ENCODE peak calls at places on chromosome 13, in ten cellular contexts. One of them, this sample, is unnamed.

GRCh38 chr13:114074671-114075315 is 57.6 kb downstream of the RASA3 start:
- DNase-seq in activated naive CD8-positive, alpha-beta T cell treated with anti-CD3 and anti-CD28 coated beads, Interleukin-2, amount 50 U/mL, for 24 hours: no peak
- DNase-seq in left kidney: no peak
- DNase-seq in AG08395: no peak
- DNase-seq in sciatic nerve: peak
- DNase-seq in fibroblast of lung: no peak
- DNase-seq in Right ventricle myocardium superior: peak
- DNase-seq in NCI-H1092 treated with DMSO at 0.1 percent for 48 hours: no peak
- DNase-seq in activated B cell treated with CpG ODN at 0.5 μM for 24 hours: no peak
- DNase-seq in amygdala: no peak
- DNase-seq in this sample: no peak

GRCh38 chr13:41241626-41242025 is 21.8 kb downstream of the MTRF1 start:
- DNase-seq in activated naive CD8-positive, alpha-beta T cell treated with anti-CD3 and anti-CD28 coated beads, Interleukin-2, amount 50 U/mL, for 24 hours: no peak
- DNase-seq in sciatic nerve: no peak
- DNase-seq in AG08395: no peak
- DNase-seq in left kidney: no peak
- DNase-seq in NCI-H1092 treated with DMSO at 0.1 percent for 48 hours: no peak
- DNase-seq in activated B cell treated with CpG ODN at 0.5 μM for 24 hours: no peak
- DNase-seq in amygdala: no peak
- DNase-seq in fibroblast of lung: no peak
- DNase-seq in Right ventricle myocardium superior: no peak
- DNase-seq in this sample: no peak

GRCh38 chr13:113801289-113801961 is 42.4 kb downstream of the TMEM255B start:
- DNase-seq in sciatic nerve: peak
- DNase-seq in activated naive CD8-positive, alpha-beta T cell treated with anti-CD3 and anti-CD28 coated beads, Interleukin-2, amount 50 U/mL, for 24 hours: no peak
- DNase-seq in activated B cell treated with CpG ODN at 0.5 μM for 24 hours: no peak
- DNase-seq in amygdala: no peak
- DNase-seq in AG08395: no peak
- DNase-seq in Right ventricle myocardium superior: no peak
- DNase-seq in fibroblast of lung: no peak
- DNase-seq in left kidney: no peak
- DNase-seq in NCI-H1092 treated with DMSO at 0.1 percent for 48 hours: no peak
- DNase-seq in this sample: no peak

GRCh38 chr13:114068723-114069322 is 63.6 kb downstream of the RASA3 start:
- DNase-seq in activated naive CD8-positive, alpha-beta T cell treated with anti-CD3 and anti-CD28 coated beads, Interleukin-2, amount 50 U/mL, for 24 hours: no peak
- DNase-seq in Right ventricle myocardium superior: peak
- DNase-seq in amygdala: no peak
- DNase-seq in activated B cell treated with CpG ODN at 0.5 μM for 24 hours: no peak
- DNase-seq in AG08395: peak
- DNase-seq in left kidney: peak
- DNase-seq in NCI-H1092 treated with DMSO at 0.1 percent for 48 hours: no peak
- DNase-seq in sciatic nerve: peak
- DNase-seq in fibroblast of lung: peak
- DNase-seq in this sample: no peak

GRCh38 chr13:37207646-37208045 is 102.2 kb upstream of the CSNK1A1L start:
- DNase-seq in sciatic nerve: no peak
- DNase-seq in AG08395: no peak
- DNase-seq in Right ventricle myocardium superior: no peak
- DNase-seq in activated B cell treated with CpG ODN at 0.5 μM for 24 hours: no peak
- DNase-seq in activated naive CD8-positive, alpha-beta T cell treated with anti-CD3 and anti-CD28 coated beads, Interleukin-2, amount 50 U/mL, for 24 hours: no peak
- DNase-seq in NCI-H1092 treated with DMSO at 0.1 percent for 48 hours: no peak
- DNase-seq in left kidney: no peak
- DNase-seq in fibroblast of lung: no peak
- DNase-seq in amygdala: no peak
- DNase-seq in this sample: no peak

GRCh38 chr13:41427700-41428099 is 29.6 kb upstream of the RGCC start:
- DNase-seq in left kidney: no peak
- DNase-seq in activated B cell treated with CpG ODN at 0.5 μM for 24 hours: no peak
- DNase-seq in sciatic nerve: no peak
- DNase-seq in amygdala: no peak
- DNase-seq in AG08395: no peak
- DNase-seq in activated naive CD8-positive, alpha-beta T cell treated with anti-CD3 and anti-CD28 coated beads, Interleukin-2, amount 50 U/mL, for 24 hours: no peak
- DNase-seq in fibroblast of lung: no peak
- DNase-seq in NCI-H1092 treated with DMSO at 0.1 percent for 48 hours: no peak
- DNase-seq in Right ventricle myocardium superior: no peak
- DNase-seq in this sample: no peak

GRCh38 chr13:31970237-31970930 is 61.2 kb upstream of the FRY start:
- DNase-seq in amygdala: no peak
- DNase-seq in activated naive CD8-positive, alpha-beta T cell treated with anti-CD3 and anti-CD28 coated beads, Interleukin-2, amount 50 U/mL, for 24 hours: no peak
- DNase-seq in sciatic nerve: no peak
- DNase-seq in activated B cell treated with CpG ODN at 0.5 μM for 24 hours: no peak
- DNase-seq in fibroblast of lung: peak
- DNase-seq in left kidney: no peak
- DNase-seq in NCI-H1092 treated with DMSO at 0.1 percent for 48 hours: no peak
- DNase-seq in Right ventricle myocardium superior: no peak
- DNase-seq in AG08395: peak
- DNase-seq in this sample: peak

GRCh38 chr13:108834193-108834592 is 204.8 kb downstream of the MYO16 start:
- DNase-seq in activated naive CD8-positive, alpha-beta T cell treated with anti-CD3 and anti-CD28 coated beads, Interleukin-2, amount 50 U/mL, for 24 hours: no peak
- DNase-seq in AG08395: no peak
- DNase-seq in NCI-H1092 treated with DMSO at 0.1 percent for 48 hours: no peak
- DNase-seq in left kidney: no peak
- DNase-seq in fibroblast of lung: no peak
- DNase-seq in amygdala: no peak
- DNase-seq in Right ventricle myocardium superior: no peak
- DNase-seq in sciatic nerve: no peak
- DNase-seq in activated B cell treated with CpG ODN at 0.5 μM for 24 hours: no peak
- DNase-seq in this sample: no peak

GRCh38 chr13:33859691-33860303 is 41.8 kb downstream of the RFC3 start:
- DNase-seq in AG08395: no peak
- DNase-seq in activated naive CD8-positive, alpha-beta T cell treated with anti-CD3 and anti-CD28 coated beads, Interleukin-2, amount 50 U/mL, for 24 hours: no peak
- DNase-seq in left kidney: no peak
- DNase-seq in activated B cell treated with CpG ODN at 0.5 μM for 24 hours: no peak
- DNase-seq in Right ventricle myocardium superior: no peak
- DNase-seq in fibroblast of lung: peak
- DNase-seq in amygdala: no peak
- DNase-seq in NCI-H1092 treated with DMSO at 0.1 percent for 48 hours: no peak
- DNase-seq in sciatic nerve: no peak
- DNase-seq in this sample: peak

GRCh38 chr13:24842533-24843278 is 78.7 kb downstream of the RNF17 start:
- DNase-seq in NCI-H1092 treated with DMSO at 0.1 percent for 48 hours: no peak
- DNase-seq in Right ventricle myocardium superior: no peak
- DNase-seq in left kidney: no peak
- DNase-seq in amygdala: no peak
- DNase-seq in sciatic nerve: no peak
- DNase-seq in AG08395: peak
- DNase-seq in fibroblast of lung: peak
- DNase-seq in activated B cell treated with CpG ODN at 0.5 μM for 24 hours: no peak
- DNase-seq in activated naive CD8-positive, alpha-beta T cell treated with anti-CD3 and anti-CD28 coated beads, Interleukin-2, amount 50 U/mL, for 24 hours: no peak
- DNase-seq in this sample: no peak

GRCh38 chr13:100668408-100668807 is 6.2 kb downstream of the TMTC4 start:
- DNase-seq in Right ventricle myocardium superior: no peak
- DNase-seq in fibroblast of lung: no peak
- DNase-seq in activated B cell treated with CpG ODN at 0.5 μM for 24 hours: no peak
- DNase-seq in sciatic nerve: no peak
- DNase-seq in activated naive CD8-positive, alpha-beta T cell treated with anti-CD3 and anti-CD28 coated beads, Interleukin-2, amount 50 U/mL, for 24 hours: no peak
- DNase-seq in amygdala: no peak
- DNase-seq in AG08395: peak
- DNase-seq in NCI-H1092 treated with DMSO at 0.1 percent for 48 hours: no peak
- DNase-seq in left kidney: no peak
- DNase-seq in this sample: no peak

GRCh38 chr13:97855570-97855970 is 97.9 kb upstream of the IPO5 start:
- DNase-seq in AG08395: peak
- DNase-seq in activated B cell treated with CpG ODN at 0.5 μM for 24 hours: no peak
- DNase-seq in sciatic nerve: no peak
- DNase-seq in amygdala: no peak
- DNase-seq in NCI-H1092 treated with DMSO at 0.1 percent for 48 hours: peak
- DNase-seq in left kidney: peak
- DNase-seq in fibroblast of lung: peak
- DNase-seq in activated naive CD8-positive, alpha-beta T cell treated with anti-CD3 and anti-CD28 coated beads, Interleukin-2, amount 50 U/mL, for 24 hours: peak
- DNase-seq in Right ventricle myocardium superior: no peak
- DNase-seq in this sample: no peak

GRCh38 chr13:64369121-64369520 is 2861.0 kb downstream of the PCDH9 start:
- DNase-seq in Right ventricle myocardium superior: no peak
- DNase-seq in sciatic nerve: no peak
- DNase-seq in NCI-H1092 treated with DMSO at 0.1 percent for 48 hours: no peak
- DNase-seq in amygdala: no peak
- DNase-seq in fibroblast of lung: peak
- DNase-seq in left kidney: no peak
- DNase-seq in AG08395: no peak
- DNase-seq in activated naive CD8-positive, alpha-beta T cell treated with anti-CD3 and anti-CD28 coated beads, Interleukin-2, amount 50 U/mL, for 24 hours: no peak
- DNase-seq in activated B cell treated with CpG ODN at 0.5 μM for 24 hours: no peak
- DNase-seq in this sample: no peak

GRCh38 chr13:29924482-29924884 is 74.1 kb upstream of the UBL3 start:
- DNase-seq in Right ventricle myocardium superior: no peak
- DNase-seq in sciatic nerve: no peak
- DNase-seq in left kidney: peak
- DNase-seq in fibroblast of lung: peak
- DNase-seq in NCI-H1092 treated with DMSO at 0.1 percent for 48 hours: peak
- DNase-seq in activated naive CD8-positive, alpha-beta T cell treated with anti-CD3 and anti-CD28 coated beads, Interleukin-2, amount 50 U/mL, for 24 hours: no peak
- DNase-seq in amygdala: no peak
- DNase-seq in activated B cell treated with CpG ODN at 0.5 μM for 24 hours: no peak
- DNase-seq in AG08395: peak
- DNase-seq in this sample: no peak

GRCh38 chr13:87778128-87778527 is 107.0 kb downstream of the SLITRK5 start:
- DNase-seq in left kidney: no peak
- DNase-seq in fibroblast of lung: no peak
- DNase-seq in sciatic nerve: no peak
- DNase-seq in NCI-H1092 treated with DMSO at 0.1 percent for 48 hours: no peak
- DNase-seq in Right ventricle myocardium superior: no peak
- DNase-seq in activated B cell treated with CpG ODN at 0.5 μM for 24 hours: no peak
- DNase-seq in AG08395: no peak
- DNase-seq in activated naive CD8-positive, alpha-beta T cell treated with anti-CD3 and anti-CD28 coated beads, Interleukin-2, amount 50 U/mL, for 24 hours: no peak
- DNase-seq in amygdala: no peak
- DNase-seq in this sample: no peak